ENCODE peak calls at places on chromosomes 13 and 19, in nine cellular contexts. W is AG08396; N is IMR-90; D is putamen; O is M059J; M is fibroblast of lung; Q is stimulated activated CD8-positive, alpha-beta memory T cell treated with anti-CD3 and anti-CD28 coated beads, Interleukin-15, amount 100 ng/mL, for 24 hours; T is GM19239; Y is GM12865. B is an unnamed sample.

GRCh38 chr19:1041835-1042685 is 2.2 kb downstream of the ABCA7 start:
- DNase-seq in W (no peak), N (no peak), D (no peak), O (no peak), M (no peak), Q (no peak), T (no peak), Y (no peak), B (no peak)

GRCh38 chr19:38718747-38719543 is 25.3 kb downstream of the CAPN12 start:
- DNase-seq in W (peak; percentile 52), N (no peak), D (peak; percentile 75), O (peak; percentile 67), M (peak; percentile 76), Q (no peak), T (no peak), Y (no peak), B (no peak)

GRCh38 chr13:73142091-73142490 is 83.3 kb downstream of the KLF5 start:
- DNase-seq in W (no peak), N (no peak), D (no peak), O (no peak), M (peak; percentile 14), Q (no peak), T (no peak), Y (no peak), B (no peak)

GRCh38 chr19:18020212-18021067 is 12.5 kb downstream of the ARRDC2 start:
- DNase-seq in W (peak; percentile 73), N (peak; percentile 49), D (peak; percentile 90), O (peak; percentile 59), M (peak; percentile 51), Q (no peak), T (no peak), Y (no peak), B (no peak)

GRCh38 chr13:114067381-114067885 is 65.0 kb downstream of the RASA3 start:
- DNase-seq in W (peak; percentile 57), N (peak; percentile 68), D (no peak), O (peak; percentile 68), M (peak; percentile 64), Q (no peak), T (peak; percentile 64), Y (peak; percentile 92), B (peak; percentile 50)

GRCh38 chr19:32671883-32672282 is 3.1 kb downstream of the ANKRD27 start:
- DNase-seq in W (no peak), N (no peak), D (no peak), O (no peak), M (peak; percentile 51), Q (no peak), T (no peak), Y (no peak), B (no peak)

GRCh38 chr13:110150384-110151091 is 156.4 kb downstream of the COL4A1 start:
- DNase-seq in W (peak; percentile 51), N (peak; percentile 62), D (no peak), O (peak; percentile 21), M (peak; percentile 66), Q (no peak), T (no peak), Y (no peak), B (no peak)

GRCh38 chr13:39259371-39259770 is 221.1 kb downstream of the NHLRC3 start:
- DNase-seq in W (no peak), N (no peak), D (no peak), O (no peak), M (no peak), Q (no peak), T (no peak), Y (peak; percentile 67), B (peak; percentile 8)

GRCh38 chr19:17490411-17490810 is 20.1 kb downstream of the SLC27A1 start:
- DNase-seq in W (no peak), N (no peak), D (no peak), O (no peak), M (no peak), Q (no peak), T (no peak), Y (no peak), B (no peak)

GRCh38 chr13:28637714-28638355 is 21.1 kb upstream of the POMP start:
- DNase-seq in W (no peak), N (no peak), D (no peak), O (no peak), M (no peak), Q (no peak), T (no peak), Y (peak; percentile 69), B (no peak)

GRCh38 chr13:106234656-106235055 is 300.8 kb downstream of the EFNB2 start:
- DNase-seq in W (no peak), N (no peak), D (peak; percentile 2), O (no peak), M (no peak), Q (no peak), T (no peak), Y (no peak), B (no peak)

GRCh38 chr19:16581145-16581970 is 9.1 kb upstream of the SLC35E1 start:
- DNase-seq in W (no peak), N (no peak), D (no peak), O (no peak), M (no peak), Q (no peak), T (no peak), Y (peak; percentile 70), B (no peak)

B was measured in stimulated activated naive CD8-positive, alpha-beta T cell treated with anti-CD3 and anti-CD28 coated beads, Interleukin-15, amount 100 ng/mL, for 72 hours.